ENCODE peak calls at places on chromosomes 12 and 14, in four cellular contexts. F is GM12865, T is fibroblast of pulmonary artery, W is K562. L is an unnamed sample.

GRCh38 chr14:32938719-32939253 is at the start of gene NPAS3:
- DNase-seq in F (peak), T (no peak), W (no peak), L (no peak)

GRCh38 chr12:254039-254438 is 8.6 kb downstream of the SLC6A13 start:
- DNase-seq in F (no peak), T (no peak), W (peak), L (no peak)

GRCh38 chr12:79388006-79388405 is 302.8 kb downstream of the PAWR start:
- DNase-seq in F (no peak), T (no peak), W (no peak), L (no peak)

GRCh38 chr12:57621497-57622292 is 10.5 kb downstream of the ARHGEF25 start:
- DNase-seq in F (peak), T (no peak), W (peak), L (peak)

GRCh38 chr14:51848120-51848519 is 12.3 kb upstream of the GNG2 start:
- DNase-seq in F (peak), T (no peak), W (no peak), L (no peak)

GRCh38 chr12:126676426-126676825 is 1590.5 kb upstream of the TMEM132C start:
- DNase-seq in F (no peak), T (peak), W (no peak), L (no peak)

GRCh38 chr14:56874375-56874774 is 64.1 kb upstream of the OTX2 start:
- DNase-seq in F (peak), T (no peak), W (peak), L (no peak)

GRCh38 chr14:73850940-73851339 is 691 bp upstream of the PTGR2 start:
- DNase-seq in F (no peak), T (peak), W (peak), L (no peak)

GRCh38 chr12:108525681-108526080 is 10.6 kb downstream of the FICD start:
- DNase-seq in F (no peak), T (no peak), W (no peak), L (peak)

GRCh38 chr12:26162905-26163304 is 32.5 kb upstream of the SSPN start:
- DNase-seq in F (peak), T (no peak), W (no peak), L (no peak)

GRCh38 chr14:100762901-100763300 is 36.2 kb downstream of the DLK1 start:
- DNase-seq in F (no peak), T (no peak), W (no peak), L (no peak)

GRCh38 chr12:109897029-109897428 is 3.0 kb upstream of the TCHP start:
- DNase-seq in F (no peak), T (no peak), W (no peak), L (no peak)

GRCh38 chr14:93954900-93955891 is 21.2 kb downstream of the ASB2 start:
- DNase-seq in F (peak), T (no peak), W (no peak), L (no peak)

GRCh38 chr14:23381871-23382270 is 5.0 kb downstream of the CMTM5 start:
- DNase-seq in F (no peak), T (no peak), W (no peak), L (no peak)

GRCh38 chr14:32372154-32372553 is 43.1 kb downstream of the AKAP6 start:
- DNase-seq in F (no peak), T (peak), W (no peak), L (peak)

GRCh38 chr12:48445538-48445937 is 26.8 kb upstream of the ANP32D start:
- DNase-seq in F (no peak), T (no peak), W (no peak), L (no peak)

GRCh38 chr12:130286041-130286440 is 51.6 kb upstream of the PIWIL1 start:
- DNase-seq in F (no peak), T (no peak), W (peak), L (no peak)

GRCh38 chr14:48125654-48126053 is 450.2 kb upstream of the MDGA2 start:
- DNase-seq in F (no peak), T (no peak), W (no peak), L (no peak)

GRCh38 chr12:109581856-109582255 is 8.3 kb downstream of the MVK start:
- DNase-seq in F (no peak), T (peak), W (no peak), L (peak)

GRCh38 chr14:22570132-22570949 is 18.7 kb downstream of the DAD1 start:
- DNase-seq in F (peak), T (peak), W (peak), L (peak)

GRCh38 chr14:99800781-99801180 is 7.6 kb downstream of the EML1 start:
- DNase-seq in F (no peak), T (no peak), W (no peak), L (no peak)

GRCh38 chr14:26173581-26173980 is 424.3 kb downstream of the NOVA1 start:
- DNase-seq in F (no peak), T (no peak), W (no peak), L (no peak)

GRCh38 chr12:1398673-1399072 is 195.7 kb downstream of the FBXL14 start:
- DNase-seq in F (peak), T (peak), W (no peak), L (peak)

GRCh38 chr14:102951034-102951433 is 28.6 kb downstream of the AMN start:
- DNase-seq in F (no peak), T (peak), W (no peak), L (no peak)

GRCh38 chr12:67916266-67916970 is 72.8 kb upstream of the IFNG-AS1 start:
- DNase-seq in F (peak), T (no peak), W (no peak), L (no peak)

GRCh38 chr14:44803239-44803905 is 158.4 kb downstream of the KLHL28 start:
- DNase-seq in F (peak), T (peak), W (peak), L (peak)

GRCh38 chr12:33313476-33313875 is 126.1 kb downstream of the SYT10 start:
- DNase-seq in F (no peak), T (no peak), W (no peak), L (no peak)

GRCh38 chr12:106898001-106898966 is 57.4 kb upstream of the TMEM263 start:
- DNase-seq in F (no peak), T (no peak), W (no peak), L (no peak)

GRCh38 chr12:53179694-53180269 is 740 bp upstream of the ZNF740 start:
- DNase-seq in F (no peak), T (no peak), W (peak), L (no peak)

GRCh38 chr12:6567824-6568617 is at the start of gene NOP2:
- DNase-seq in F (peak), T (peak), W (peak), L (peak)

GRCh38 chr12:76548222-76548837 is 11.2 kb downstream of the OSBPL8 start:
- DNase-seq in F (no peak), T (no peak), W (no peak), L (no peak)

GRCh38 chr12:6959376-6960290 is 8.5 kb downstream of the PTPN6 start:
- DNase-seq in F (peak), T (no peak), W (no peak), L (no peak)

GRCh38 chr14:74661726-74662450 is 49.9 kb upstream of the LTBP2 start:
- DNase-seq in F (no peak), T (no peak), W (no peak), L (no peak)

GRCh38 chr12:27841392-27841882 is 61.4 kb upstream of the MANSC4 start:
- DNase-seq in F (no peak), T (no peak), W (no peak), L (peak)

GRCh38 chr14:77561881-77562280 is 54.6 kb downstream of the SPTLC2 start:
- DNase-seq in F (no peak), T (no peak), W (no peak), L (no peak)

GRCh38 chr12:76024942-76025600 is 6.5 kb downstream of the PHLDA1 start:
- DNase-seq in F (no peak), T (peak), W (no peak), L (peak)

GRCh38 chr12:132395908-132396305 is 66.5 kb upstream of the GALNT9 start:
- DNase-seq in F (no peak), T (no peak), W (no peak), L (no peak)

GRCh38 chr14:53109688-53110041 is 43.5 kb downstream of the DDHD1 start:
- DNase-seq in F (no peak), T (no peak), W (no peak), L (no peak)

GRCh38 chr14:92748259-92749016 is at the start of gene LGMN:
- DNase-seq in F (peak), T (peak), W (peak), L (peak)
- TF ChIP-seq CTCF in F (no peak), T (no peak), W (no peak), L (no peak)

DNA sequence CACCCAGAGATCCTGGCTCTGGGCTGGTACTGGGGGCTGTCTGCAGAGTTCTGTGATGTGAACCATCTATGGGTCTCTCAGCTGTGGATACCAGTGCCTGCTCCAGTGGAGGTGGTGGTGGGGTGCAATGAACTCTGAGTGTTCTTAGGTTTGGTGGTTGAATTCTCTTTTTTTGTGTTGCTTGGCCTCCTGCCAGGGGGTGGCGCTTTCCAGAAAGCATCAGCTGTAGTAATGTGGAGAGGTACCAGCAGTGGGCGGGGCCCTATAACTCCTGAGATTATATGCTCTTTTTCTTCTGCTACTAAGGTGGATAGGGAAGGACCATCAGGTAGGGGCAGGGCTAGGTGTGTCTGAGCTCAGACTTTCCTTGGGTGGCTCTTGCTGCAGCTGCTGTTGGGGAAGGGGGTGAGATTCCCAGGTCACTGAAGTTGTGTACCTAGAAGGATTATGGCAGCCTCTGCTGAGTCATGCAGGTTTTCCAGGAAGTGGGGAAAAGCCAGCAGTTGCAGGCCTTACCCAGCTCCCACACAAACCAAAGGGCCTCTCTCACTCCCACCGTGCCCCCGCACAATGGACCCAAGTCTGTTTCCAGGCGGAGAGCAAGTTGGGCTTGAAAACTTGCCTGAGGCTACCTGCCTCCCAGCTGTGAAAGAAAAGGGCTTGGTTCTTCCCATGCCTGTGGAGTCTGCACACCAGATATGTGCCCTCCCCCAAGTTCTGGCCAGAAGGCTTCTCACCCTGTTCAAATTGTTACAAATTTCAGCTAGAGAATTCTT is 18.6 kb downstream of the CCER1 start:
- DNase-seq in F (no peak), T (no peak), W (no peak), L (no peak)
- TF ChIP-seq CTCF in F (no peak), T (no peak), W (no peak), L (no peak)

GRCh38 chr12:94329366-94329765 is 130.3 kb downstream of the CEP83 start:
- DNase-seq in F (peak), T (no peak), W (no peak), L (no peak)
- TF ChIP-seq CTCF in F (no peak), T (peak), W (no peak), L (peak)

GRCh38 chr12:51891843-51892242 is 3.9 kb downstream of the ANKRD33 start:
- DNase-seq in F (no peak), T (peak), W (no peak), L (no peak)

GRCh38 chr12:51888316-51889215 is 663 bp downstream of the ANKRD33 start:
- DNase-seq in F (no peak), T (no peak), W (no peak), L (no peak)

GRCh38 chr12:51889216-51890134 is 1.6 kb downstream of the ANKRD33 start:
- DNase-seq in F (no peak), T (peak), W (no peak), L (no peak)

GRCh38 chr12:51890511-51891171 is 2.7 kb downstream of the ANKRD33 start:
- DNase-seq in F (no peak), T (no peak), W (no peak), L (no peak)

DNA sequence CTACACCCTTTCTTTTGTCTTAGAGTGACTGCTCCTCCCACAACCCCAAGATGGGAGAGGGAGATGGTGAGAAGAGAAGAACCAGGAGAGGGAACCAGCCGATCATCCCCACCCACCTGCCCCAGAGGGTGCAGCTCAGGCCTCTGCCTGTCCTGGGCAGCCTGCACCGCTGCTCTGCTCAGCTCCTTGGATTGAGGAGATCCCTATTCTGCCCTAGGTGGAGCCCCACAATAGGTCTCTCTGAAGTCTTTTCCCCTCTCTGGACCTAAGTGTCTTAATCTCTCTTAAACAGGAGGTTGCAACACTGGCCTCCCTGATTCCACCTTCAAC is 2.2 kb downstream of the ANKRD33 start:
- DNase-seq in F (no peak), T (no peak), W (no peak), L (no peak)
- TF ChIP-seq CTCF in F (no peak), T (no peak), W (no peak), L (no peak)

GRCh38 chr12:2797721-2798418 is 3.1 kb downstream of the FKBP4 start:
- DNase-seq in F (no peak), T (peak), W (no peak), L (no peak)
- TF ChIP-seq CTCF in F (no peak), T (peak), W (peak), L (peak)

DNA sequence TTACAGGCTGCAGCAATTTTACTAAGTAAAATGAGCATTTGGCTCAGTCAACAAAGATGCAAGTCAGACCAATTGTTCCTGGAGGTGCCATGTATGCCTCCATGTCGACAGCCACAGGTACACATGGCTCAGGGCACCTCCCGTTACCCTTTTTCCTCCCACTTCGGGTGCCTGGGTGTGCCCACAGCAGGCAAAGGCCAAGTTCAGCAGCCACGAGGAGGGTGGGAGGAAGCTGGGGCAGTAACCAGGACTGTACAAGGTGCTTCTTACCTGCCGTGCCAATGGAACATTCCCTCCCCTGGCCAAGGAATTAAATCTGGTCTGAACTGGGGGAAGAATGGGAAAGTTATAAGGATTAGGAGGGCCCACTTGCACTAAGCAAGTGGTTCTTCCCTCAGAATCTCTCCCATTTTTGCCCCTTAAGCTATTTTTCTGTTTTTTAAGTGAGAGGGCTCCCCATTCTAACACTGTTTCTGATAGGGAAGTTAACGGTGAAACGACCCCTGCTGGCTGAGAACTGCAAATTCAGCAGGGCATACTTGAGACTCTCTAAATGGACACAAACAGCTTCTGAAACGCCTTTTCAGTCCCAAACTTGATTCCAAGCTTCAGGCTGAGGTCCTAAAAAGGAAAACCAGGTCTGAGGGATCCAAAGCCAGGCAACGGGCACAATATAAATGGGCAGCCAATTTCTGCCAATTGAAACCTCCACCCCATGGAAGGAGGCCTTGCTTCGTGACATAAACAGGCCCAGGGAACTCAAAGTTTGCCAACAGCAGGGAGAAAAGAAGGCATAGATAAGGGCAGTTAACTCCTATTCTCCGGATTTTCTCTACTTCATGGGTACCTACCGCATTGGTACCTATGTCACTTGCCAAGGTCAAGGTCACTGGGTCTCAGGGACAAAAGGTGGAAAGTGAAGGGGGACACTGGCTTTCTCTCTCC is 24.8 kb downstream of the CLECL1 start:
- DNase-seq in F (peak), T (peak), W (peak), L (peak)
- TF ChIP-seq CTCF in F (peak), T (peak), W (peak), L (peak)

GRCh38 chr12:4383304-4383865 is 3.9 kb upstream of the FGF23 start:
- DNase-seq in F (peak), T (no peak), W (peak), L (no peak)
- TF ChIP-seq CTCF in F (peak), T (no peak), W (peak), L (no peak)

GRCh38 chr12:96091833-96092232 is 56.4 kb upstream of the LTA4H start:
- DNase-seq in F (no peak), T (no peak), W (no peak), L (peak)
- TF ChIP-seq CTCF in F (no peak), T (no peak), W (peak), L (peak)

GRCh38 chr12:113130457-113131135 is 5.0 kb downstream of the RASAL1 start:
- DNase-seq in F (no peak), T (no peak), W (no peak), L (no peak)
- TF ChIP-seq CTCF in F (no peak), T (peak), W (peak), L (peak)

L was measured in HFFc6.